ENCODE peak calls at places on chromosomes 1 and 21, in ten cellular contexts. One of them, this sample, is unnamed.
A peak's percentile ranks its signal among the peaks of the same experiment; 100 is the strongest.

GRCh38 chr21:45570826-45571601 is 28.8 kb upstream of the SLC19A1 start:
- DNase-seq in prostate gland: no peak
- DNase-seq in esophagus squamous epithelium: no peak
- DNase-seq in aorta: no peak
- DNase-seq in GM23248: peak; percentile 71
- DNase-seq in psoas muscle: no peak
- DNase-seq in IMR-90: peak; percentile 64
- DNase-seq in right lobe of liver: no peak
- DNase-seq in effector memory CD4-positive, alpha-beta T cell: no peak
- DNase-seq in MM.1S: no peak
- DNase-seq in this sample: no peak

GRCh38 chr1:19210772-19211549 is 895 bp upstream of the UBR4 start:
- DNase-seq in prostate gland: no peak
- DNase-seq in esophagus squamous epithelium: no peak
- DNase-seq in aorta: no peak
- DNase-seq in GM23248: peak; percentile 46
- DNase-seq in psoas muscle: no peak
- DNase-seq in IMR-90: peak; percentile 36
- DNase-seq in right lobe of liver: no peak
- DNase-seq in effector memory CD4-positive, alpha-beta T cell: no peak
- DNase-seq in MM.1S: peak; percentile 20
- DNase-seq in this sample: no peak

GRCh38 chr1:205270764-205271163 is 43.0 kb downstream of the TMCC2 start:
- DNase-seq in prostate gland: no peak
- DNase-seq in esophagus squamous epithelium: no peak
- DNase-seq in aorta: no peak
- DNase-seq in GM23248: peak; percentile 68
- DNase-seq in psoas muscle: peak; percentile 78
- DNase-seq in IMR-90: peak; percentile 72
- DNase-seq in right lobe of liver: no peak
- DNase-seq in effector memory CD4-positive, alpha-beta T cell: no peak
- DNase-seq in MM.1S: no peak
- DNase-seq in this sample: no peak

GRCh38 chr1:194196562-194196961 is 1010.1 kb upstream of the B3GALT2 start:
- DNase-seq in prostate gland: no peak
- DNase-seq in esophagus squamous epithelium: no peak
- DNase-seq in aorta: no peak
- DNase-seq in GM23248: no peak
- DNase-seq in psoas muscle: no peak
- DNase-seq in IMR-90: no peak
- DNase-seq in right lobe of liver: no peak
- DNase-seq in effector memory CD4-positive, alpha-beta T cell: no peak
- DNase-seq in MM.1S: no peak
- DNase-seq in this sample: no peak

GRCh38 chr1:51063121-51063520 is 38.9 kb upstream of the C1orf185 start:
- DNase-seq in prostate gland: no peak
- DNase-seq in esophagus squamous epithelium: no peak
- DNase-seq in aorta: no peak
- DNase-seq in GM23248: peak; percentile 89
- DNase-seq in psoas muscle: no peak
- DNase-seq in IMR-90: peak; percentile 81
- DNase-seq in right lobe of liver: no peak
- DNase-seq in effector memory CD4-positive, alpha-beta T cell: no peak
- DNase-seq in MM.1S: no peak
- DNase-seq in this sample: no peak

GRCh38 chr1:153617677-153618076 is 1.6 kb upstream of the S100A14 start:
- DNase-seq in prostate gland: no peak
- DNase-seq in esophagus squamous epithelium: no peak
- DNase-seq in aorta: peak; percentile 87
- DNase-seq in GM23248: peak; percentile 81
- DNase-seq in psoas muscle: peak; percentile 95
- DNase-seq in IMR-90: no peak
- DNase-seq in right lobe of liver: peak; percentile 85
- DNase-seq in effector memory CD4-positive, alpha-beta T cell: peak; percentile 60
- DNase-seq in MM.1S: peak; percentile 75
- DNase-seq in this sample: peak; percentile 55

GRCh38 chr1:37481289-37482003 is 7.1 kb downstream of the ZC3H12A start:
- DNase-seq in prostate gland: no peak
- DNase-seq in esophagus squamous epithelium: no peak
- DNase-seq in aorta: no peak
- DNase-seq in GM23248: peak; percentile 24
- DNase-seq in psoas muscle: no peak
- DNase-seq in IMR-90: no peak
- DNase-seq in right lobe of liver: no peak
- DNase-seq in effector memory CD4-positive, alpha-beta T cell: no peak
- DNase-seq in MM.1S: no peak
- DNase-seq in this sample: no peak

GRCh38 chr1:228987736-228988506 is 252.6 kb downstream of the RHOU start:
- DNase-seq in prostate gland: no peak
- DNase-seq in esophagus squamous epithelium: no peak
- DNase-seq in aorta: no peak
- DNase-seq in GM23248: no peak
- DNase-seq in psoas muscle: no peak
- DNase-seq in IMR-90: no peak
- DNase-seq in right lobe of liver: no peak
- DNase-seq in effector memory CD4-positive, alpha-beta T cell: no peak
- DNase-seq in MM.1S: no peak
- DNase-seq in this sample: no peak

GRCh38 chr1:11594222-11594621 is 60.0 kb downstream of the FBXO2 start:
- DNase-seq in prostate gland: no peak
- DNase-seq in esophagus squamous epithelium: no peak
- DNase-seq in aorta: no peak
- DNase-seq in GM23248: peak; percentile 44
- DNase-seq in psoas muscle: no peak
- DNase-seq in IMR-90: peak; percentile 2
- DNase-seq in right lobe of liver: no peak
- DNase-seq in effector memory CD4-positive, alpha-beta T cell: no peak
- DNase-seq in MM.1S: no peak
- DNase-seq in this sample: no peak

GRCh38 chr1:116168277-116169032 is 57.3 kb downstream of the MAB21L3 start:
- DNase-seq in prostate gland: peak; percentile 62
- DNase-seq in esophagus squamous epithelium: peak; percentile 9
- DNase-seq in aorta: peak; percentile 93
- DNase-seq in GM23248: peak; percentile 86
- DNase-seq in psoas muscle: peak; percentile 92
- DNase-seq in IMR-90: peak; percentile 23
- DNase-seq in right lobe of liver: peak; percentile 87
- DNase-seq in effector memory CD4-positive, alpha-beta T cell: peak; percentile 74
- DNase-seq in MM.1S: peak; percentile 67
- DNase-seq in this sample: peak; percentile 77

GRCh38 chr1:207463021-207463420 is 8.9 kb downstream of the CR2 start:
- DNase-seq in prostate gland: no peak
- DNase-seq in esophagus squamous epithelium: no peak
- DNase-seq in aorta: no peak
- DNase-seq in GM23248: peak; percentile 33
- DNase-seq in psoas muscle: no peak
- DNase-seq in IMR-90: no peak
- DNase-seq in right lobe of liver: no peak
- DNase-seq in effector memory CD4-positive, alpha-beta T cell: no peak
- DNase-seq in MM.1S: no peak
- DNase-seq in this sample: no peak

GRCh38 chr1:178579562-178579961 is 66.7 kb downstream of the TEX35 start:
- DNase-seq in prostate gland: no peak
- DNase-seq in esophagus squamous epithelium: no peak
- DNase-seq in aorta: no peak
- DNase-seq in GM23248: no peak
- DNase-seq in psoas muscle: no peak
- DNase-seq in IMR-90: no peak
- DNase-seq in right lobe of liver: no peak
- DNase-seq in effector memory CD4-positive, alpha-beta T cell: no peak
- DNase-seq in MM.1S: peak; percentile 88
- DNase-seq in this sample: no peak

GRCh38 chr1:24098907-24099637 is 12.9 kb downstream of the MYOM3 start:
- DNase-seq in prostate gland: no peak
- DNase-seq in esophagus squamous epithelium: no peak
- DNase-seq in aorta: no peak
- DNase-seq in GM23248: no peak
- DNase-seq in psoas muscle: peak; percentile 39
- DNase-seq in IMR-90: no peak
- DNase-seq in right lobe of liver: no peak
- DNase-seq in effector memory CD4-positive, alpha-beta T cell: no peak
- DNase-seq in MM.1S: no peak
- DNase-seq in this sample: no peak

GRCh38 chr1:237695878-237696277 is 194.8 kb downstream of the ZP4 start:
- DNase-seq in prostate gland: no peak
- DNase-seq in esophagus squamous epithelium: no peak
- DNase-seq in aorta: no peak
- DNase-seq in GM23248: no peak
- DNase-seq in psoas muscle: no peak
- DNase-seq in IMR-90: no peak
- DNase-seq in right lobe of liver: no peak
- DNase-seq in effector memory CD4-positive, alpha-beta T cell: no peak
- DNase-seq in MM.1S: no peak
- DNase-seq in this sample: no peak

GRCh38 chr1:121558514-121558913 is 373.7 kb downstream of the SRGAP2C start:
- DNase-seq in prostate gland: no peak
- DNase-seq in esophagus squamous epithelium: no peak
- DNase-seq in aorta: no peak
- DNase-seq in GM23248: peak; percentile 93
- DNase-seq in psoas muscle: no peak
- DNase-seq in IMR-90: peak; percentile 90
- DNase-seq in right lobe of liver: no peak
- DNase-seq in effector memory CD4-positive, alpha-beta T cell: no peak
- DNase-seq in MM.1S: no peak
- DNase-seq in this sample: no peak

GRCh38 chr1:62245201-62245600 is 50.6 kb downstream of the L1TD1 start:
- DNase-seq in prostate gland: no peak
- DNase-seq in esophagus squamous epithelium: no peak
- DNase-seq in aorta: no peak
- DNase-seq in GM23248: peak; percentile 80
- DNase-seq in psoas muscle: no peak
- DNase-seq in IMR-90: no peak
- DNase-seq in right lobe of liver: no peak
- DNase-seq in effector memory CD4-positive, alpha-beta T cell: no peak
- DNase-seq in MM.1S: no peak
- DNase-seq in this sample: no peak

GRCh38 chr1:69553726-69554125 is 14.0 kb upstream of the LRRC7 start:
- DNase-seq in prostate gland: no peak
- DNase-seq in esophagus squamous epithelium: no peak
- DNase-seq in aorta: no peak
- DNase-seq in GM23248: no peak
- DNase-seq in psoas muscle: no peak
- DNase-seq in IMR-90: no peak
- DNase-seq in right lobe of liver: no peak
- DNase-seq in effector memory CD4-positive, alpha-beta T cell: no peak
- DNase-seq in MM.1S: no peak
- DNase-seq in this sample: no peak

DNA sequence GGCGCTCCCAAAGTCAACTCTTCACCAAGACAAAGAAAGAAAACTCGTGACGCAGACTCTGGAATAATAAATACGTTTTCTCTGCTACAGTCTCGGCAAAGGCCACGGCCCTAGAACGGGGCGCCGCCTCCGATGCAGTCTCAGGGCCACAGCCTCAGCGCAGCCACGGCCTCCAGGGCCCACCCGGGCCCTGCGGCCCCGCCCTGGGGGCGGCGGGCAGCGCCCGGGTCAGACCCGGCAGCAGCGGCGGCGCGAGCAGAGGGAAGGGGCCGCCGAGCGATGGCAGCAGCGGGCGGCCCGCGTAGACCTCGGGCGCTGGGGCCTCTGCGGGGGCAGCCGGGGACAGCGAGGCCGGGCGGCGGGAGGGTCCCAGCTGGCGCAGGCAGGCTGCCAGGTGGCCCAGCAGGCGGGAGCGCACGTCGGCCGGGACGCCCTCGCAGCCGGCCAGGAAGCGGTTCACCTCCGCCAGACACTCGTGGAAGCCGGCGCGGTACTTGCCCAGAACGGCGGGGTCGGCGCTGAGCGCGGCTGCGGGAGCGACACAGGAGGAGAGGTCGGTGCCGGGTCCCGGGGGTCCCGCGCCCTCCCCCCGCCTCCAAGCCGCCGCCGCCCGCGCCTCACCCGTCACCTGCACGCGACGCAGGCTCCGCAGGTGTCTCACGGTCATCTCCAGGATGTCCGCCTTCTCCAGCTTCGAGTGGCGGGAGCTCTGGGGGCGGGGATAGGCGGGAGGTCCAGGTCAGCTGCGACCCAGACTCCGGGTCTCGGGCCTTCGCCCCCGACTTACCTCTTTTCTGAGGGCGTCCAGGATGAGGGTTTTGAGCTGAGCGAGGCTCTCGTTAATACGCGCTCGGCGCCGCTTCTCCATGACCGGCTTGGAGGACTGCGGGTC is 746 bp downstream of the HES4 start:
- DNase-seq in prostate gland: no peak
- DNase-seq in esophagus squamous epithelium: no peak
- DNase-seq in aorta: peak; percentile 61
- DNase-seq in GM23248: peak; percentile 67
- DNase-seq in psoas muscle: peak; percentile 63
- DNase-seq in IMR-90: peak; percentile 41
- DNase-seq in right lobe of liver: peak; percentile 46
- DNase-seq in effector memory CD4-positive, alpha-beta T cell: peak; percentile 28
- DNase-seq in MM.1S: no peak
- DNase-seq in this sample: no peak
- H3K4me1 ChIP-seq in prostate gland: peaks cover 4% of the 10 kb centered on the region
- H3K4me1 ChIP-seq in esophagus squamous epithelium: peaks cover 14% of the 10 kb centered on the region
- H3K4me1 ChIP-seq in aorta: no peaks in the 10 kb centered on the region
- H3K4me1 ChIP-seq in GM23248: no peaks in the 10 kb centered on the region
- H3K4me1 ChIP-seq in psoas muscle: no peaks in the 10 kb centered on the region
- H3K4me1 ChIP-seq in IMR-90: peaks cover 4% of the 10 kb centered on the region
- H3K4me1 ChIP-seq in right lobe of liver: no peaks in the 10 kb centered on the region
- H3K4me1 ChIP-seq in effector memory CD4-positive, alpha-beta T cell: peaks cover 46% of the 10 kb centered on the region
- H3K4me1 ChIP-seq in MM.1S: no peaks in the 10 kb centered on the region
- H3K4me1 ChIP-seq in this sample: peaks cover 27% of the 10 kb centered on the region

GRCh38 chr1:162663086-162663485 is 30.8 kb downstream of the DDR2 start:
- DNase-seq in prostate gland: no peak
- DNase-seq in esophagus squamous epithelium: no peak
- DNase-seq in aorta: no peak
- DNase-seq in GM23248: peak; percentile 71
- DNase-seq in psoas muscle: no peak
- DNase-seq in IMR-90: peak; percentile 36
- DNase-seq in right lobe of liver: no peak
- DNase-seq in effector memory CD4-positive, alpha-beta T cell: no peak
- DNase-seq in MM.1S: no peak
- DNase-seq in this sample: no peak
- H3K27ac ChIP-seq in prostate gland: no peak overlapping the region
- H3K27ac ChIP-seq in esophagus squamous epithelium: no peak overlapping the region
- H3K27ac ChIP-seq in aorta: no peak overlapping the region
- H3K27ac ChIP-seq in GM23248: peak overlapping the region; percentile 87
- H3K27ac ChIP-seq in psoas muscle: no peak overlapping the region
- H3K27ac ChIP-seq in IMR-90: no peak overlapping the region
- H3K27ac ChIP-seq in right lobe of liver: no peak overlapping the region
- H3K27ac ChIP-seq in effector memory CD4-positive, alpha-beta T cell: no peak overlapping the region
- H3K27ac ChIP-seq in MM.1S: no peak overlapping the region
- H3K27ac ChIP-seq in this sample: no peak overlapping the region

GRCh38 chr1:159828916-159829634 is 2.4 kb downstream of the SLAMF8 start:
- DNase-seq in prostate gland: peak; percentile 14
- DNase-seq in esophagus squamous epithelium: no peak
- DNase-seq in aorta: peak; percentile 81
- DNase-seq in GM23248: no peak
- DNase-seq in psoas muscle: peak; percentile 66
- DNase-seq in IMR-90: no peak
- DNase-seq in right lobe of liver: peak; percentile 54
- DNase-seq in effector memory CD4-positive, alpha-beta T cell: no peak
- DNase-seq in MM.1S: peak; percentile 73
- DNase-seq in this sample: no peak
- H3K4me1 ChIP-seq in prostate gland: no peaks in the 10 kb centered on the region
- H3K4me1 ChIP-seq in esophagus squamous epithelium: no peaks in the 10 kb centered on the region
- H3K4me1 ChIP-seq in aorta: no peaks in the 10 kb centered on the region
- H3K4me1 ChIP-seq in GM23248: peaks cover 8% of the 10 kb centered on the region
- H3K4me1 ChIP-seq in psoas muscle: peaks cover 8% of the 10 kb centered on the region
- H3K4me1 ChIP-seq in IMR-90: peaks cover 2% of the 10 kb centered on the region
- H3K4me1 ChIP-seq in right lobe of liver: no peaks in the 10 kb centered on the region
- H3K4me1 ChIP-seq in effector memory CD4-positive, alpha-beta T cell: peaks cover 12% of the 10 kb centered on the region
- H3K4me1 ChIP-seq in MM.1S: peaks cover 20% of the 10 kb centered on the region
- H3K4me1 ChIP-seq in this sample: peaks cover 42% of the 10 kb centered on the region

GRCh38 chr1:221841291-221841982 is 99.5 kb upstream of the DUSP10 start:
- DNase-seq in prostate gland: no peak
- DNase-seq in esophagus squamous epithelium: no peak
- DNase-seq in aorta: no peak
- DNase-seq in GM23248: peak; percentile 78
- DNase-seq in psoas muscle: no peak
- DNase-seq in IMR-90: no peak
- DNase-seq in right lobe of liver: no peak
- DNase-seq in effector memory CD4-positive, alpha-beta T cell: no peak
- DNase-seq in MM.1S: no peak
- DNase-seq in this sample: no peak
- H3K27ac ChIP-seq in prostate gland: no peak overlapping the region
- H3K27ac ChIP-seq in esophagus squamous epithelium: no peak overlapping the region
- H3K27ac ChIP-seq in aorta: no peak overlapping the region
- H3K27ac ChIP-seq in GM23248: peak overlapping the region; percentile 68
- H3K27ac ChIP-seq in psoas muscle: no peak overlapping the region
- H3K27ac ChIP-seq in IMR-90: no peak overlapping the region
- H3K27ac ChIP-seq in right lobe of liver: no peak overlapping the region
- H3K27ac ChIP-seq in effector memory CD4-positive, alpha-beta T cell: no peak overlapping the region
- H3K27ac ChIP-seq in MM.1S: no peak overlapping the region
- H3K27ac ChIP-seq in this sample: no peak overlapping the region

This sample was measured in CD4-positive, alpha-beta memory T cell.